ENCODE peak calls at places on chromosome 12, in six cellular contexts. O is naive B cell; D is naive thymus-derived CD8-positive, alpha-beta T cell; G is psoas muscle; R is A549; S is HCEC 1CT. Z is an unnamed sample.

GRCh38 chr12:20527396-20528154 is 159.2 kb downstream of the PDE3A start:
- DNase-seq in O (no peak), D (no peak), S (no peak), G (no peak), R (peak), Z (no peak)

GRCh38 chr12:111557271-111558106 is 41.6 kb downstream of the ATXN2 start:
- DNase-seq in D (no peak), R (no peak), O (no peak), S (peak), G (no peak), Z (peak)

GRCh38 chr12:9651265-9651729 is 18.2 kb upstream of the CLEC2D start:
- DNase-seq in O (no peak), R (no peak), D (peak), G (no peak), S (peak), Z (peak)

GRCh38 chr12:114447274-114447716 is 41.4 kb upstream of the TBX5 start:
- DNase-seq in R (no peak), O (no peak), G (no peak), D (no peak), S (no peak), Z (no peak)

GRCh38 chr12:121287267-121287954 is 9.1 kb downstream of the CAMKK2 start:
- DNase-seq in S (peak), R (no peak), G (no peak), D (no peak), O (no peak), Z (no peak)

GRCh38 chr12:101172316-101172715 is 37.7 kb downstream of the SLC5A8 start:
- DNase-seq in O (no peak), R (no peak), G (no peak), D (no peak), S (peak), Z (peak)

GRCh38 chr12:102518871-102519270 is 38.5 kb upstream of the IGF1 start:
- DNase-seq in S (no peak), D (no peak), G (no peak), O (no peak), R (no peak), Z (no peak)

GRCh38 chr12:57591567-57592325 is 754 bp downstream of the PIP4K2C start:
- DNase-seq in G (peak), O (no peak), D (no peak), R (peak), S (no peak), Z (peak)

GRCh38 chr12:6644903-6645302 is 2.3 kb downstream of the ACRBP start:
- DNase-seq in S (no peak), R (no peak), D (no peak), G (no peak), O (no peak), Z (no peak)

GRCh38 chr12:41967668-41968649 is 176.7 kb downstream of the GXYLT1 start:
- DNase-seq in G (no peak), O (no peak), S (no peak), D (no peak), R (no peak), Z (no peak)

GRCh38 chr12:10212623-10213131 is at the start of gene GABARAPL1:
- DNase-seq in S (peak), G (peak), D (peak), R (peak), O (peak), Z (peak)

GRCh38 chr12:71476513-71476912 is 36.9 kb downstream of the LGR5 start:
- DNase-seq in D (no peak), O (no peak), S (peak), G (no peak), R (no peak), Z (peak)

GRCh38 chr12:102343361-102344121 is 136.8 kb downstream of the IGF1 start:
- DNase-seq in S (no peak), O (no peak), R (peak), D (no peak), G (no peak), Z (peak)

GRCh38 chr12:6215120-6215807 is 15.1 kb downstream of the CD9 start:
- DNase-seq in S (no peak), D (no peak), O (no peak), R (peak), G (no peak), Z (no peak)

GRCh38 chr12:524167-524951 is 64.6 kb downstream of the B4GALNT3 start:
- DNase-seq in R (no peak), G (no peak), D (no peak), S (no peak), O (no peak), Z (peak)

GRCh38 chr12:47734725-47735480 is 9.6 kb upstream of the ENDOU start:
- DNase-seq in D (no peak), G (no peak), R (no peak), S (no peak), O (no peak), Z (no peak)

GRCh38 chr12:47905313-47905730 is 528 bp upstream of the VDR start:
- DNase-seq in O (no peak), G (peak), R (no peak), S (no peak), D (peak), Z (peak)

GRCh38 chr12:125734137-125734536 is 668.9 kb downstream of the AACS start:
- DNase-seq in O (no peak), D (no peak), R (no peak), S (no peak), G (no peak), Z (no peak)

GRCh38 chr12:3132636-3133409 is 55.6 kb downstream of the TSPAN9 start:
- DNase-seq in R (no peak), D (no peak), O (no peak), S (peak), G (no peak), Z (no peak)

Z was measured in mammary epithelial cell.